ENCODE peak calls at places on chromosomes 4 and X, in six cellular contexts. W, Z, X, E, M and I are unnamed samples. For H3K4me1 and H3K36me3, the result is how much of the 10 kb centered on the place peaks cover.

GRCh38 chr4:159516556-159516955 is 413.7 kb downstream of the RAPGEF2 start:
- DNase-seq in X (no peak), Z (peak), E (no peak), M (no peak), W (no peak), I (no peak)

GRCh38 chr4:165369522-165369921 is 9.3 kb upstream of the CPE start:
- DNase-seq in E (no peak), X (no peak), W (no peak), Z (peak), M (no peak), I (no peak)

GRCh38 chrX:23883737-23884354 is 23.9 kb downstream of the APOO start:
- DNase-seq in W (no peak), M (no peak), X (peak), E (no peak), Z (peak), I (no peak)

GRCh38 chr4:112038861-112039260 is 106.4 kb upstream of the FAM241A start:
- DNase-seq in X (no peak), E (no peak), Z (peak), M (no peak), W (no peak), I (no peak)

GRCh38 chr4:144356941-144357381 is 216.4 kb upstream of the GYPA start:
- DNase-seq in W (no peak), E (no peak), Z (peak), M (no peak), X (peak), I (no peak)

GRCh38 chrX:65926095-65927019 is 113.5 kb downstream of the VSIG4 start:
- DNase-seq in E (peak), M (no peak), W (no peak), X (no peak), Z (no peak), I (no peak)

GRCh38 chrX:107117993-107118321 is 665 bp downstream of the RBM41 start:
- DNase-seq in X (no peak), W (peak), Z (peak), M (no peak), E (no peak), I (no peak)

GRCh38 chrX:104195489-104196084 is 29.3 kb downstream of the FAM199X start:
- DNase-seq in Z (peak), X (peak), M (no peak), E (no peak), W (peak), I (peak)

GRCh38 chr4:83219344-83219990 is 65.1 kb downstream of the COQ2 start:
- DNase-seq in M (no peak), Z (no peak), X (peak), W (no peak), E (peak), I (no peak)

GRCh38 chrX:110675866-110676265 is 119.8 kb downstream of the CHRDL1 start:
- DNase-seq in M (no peak), E (no peak), Z (no peak), X (no peak), W (no peak), I (no peak)

GRCh38 chr4:158484173-158484885 is 37.4 kb upstream of the RXFP1 start:
- DNase-seq in M (no peak), W (no peak), E (no peak), X (peak), Z (no peak), I (no peak)

GRCh38 chr4:182662551-182662950 is 254.6 kb downstream of the DCTD start:
- DNase-seq in E (no peak), Z (no peak), M (no peak), W (no peak), X (no peak), I (no peak)

GRCh38 chr4:16334641-16335040 is 108.4 kb upstream of the TAPT1 start:
- DNase-seq in E (no peak), M (no peak), W (no peak), Z (no peak), X (no peak), I (no peak)

GRCh38 chr4:89290727-89291126 is 16.9 kb downstream of the GPRIN3 start:
- DNase-seq in W (no peak), Z (no peak), E (peak), X (no peak), M (no peak), I (no peak)

GRCh38 chr4:157713342-157713741 is 459.5 kb downstream of the GASK1B start:
- DNase-seq in W (no peak), M (no peak), Z (no peak), X (no peak), E (no peak), I (no peak)

GRCh38 chrX:2311483-2311882 is 189.3 kb downstream of the DHRSX start:
- DNase-seq in W (peak), M (no peak), E (no peak), Z (no peak), X (no peak), I (peak)

GRCh38 chrX:3271485-3272186 is 74.8 kb downstream of the MXRA5 start:
- DNase-seq in Z (peak), X (peak), E (no peak), W (no peak), M (no peak), I (no peak)

GRCh38 chr4:45629717-45630116 is 494.1 kb downstream of the GABRG1 start:
- DNase-seq in Z (peak), W (no peak), M (no peak), X (no peak), E (no peak), I (no peak)

GRCh38 chrX:129239371-129239770 is 283.9 kb downstream of the SMARCA1 start:
- DNase-seq in W (no peak), X (no peak), M (no peak), E (no peak), Z (peak), I (no peak)

GRCh38 chr4:38387348-38387747 is 276.7 kb upstream of the KLF3 start:
- DNase-seq in W (no peak), E (no peak), X (no peak), Z (peak), M (no peak), I (no peak)

GRCh38 chr4:165489786-165490185 is 111.0 kb downstream of the CPE start:
- DNase-seq in M (no peak), X (no peak), E (no peak), Z (peak), W (no peak), I (no peak)

GRCh38 chr4:33107813-33108212 is 2387.6 kb downstream of the PCDH7 start:
- DNase-seq in X (no peak), W (no peak), E (no peak), Z (no peak), M (no peak), I (no peak)

GRCh38 chrX:123854329-123854728 is 5.5 kb upstream of the XIAP start:
- DNase-seq in W (no peak), M (no peak), E (no peak), Z (peak), X (no peak), I (no peak)

GRCh38 chrX:861335-861890 is 230.8 kb downstream of the SHOX start:
- DNase-seq in E (no peak), Z (no peak), M (no peak), W (no peak), X (no peak), I (no peak)

GRCh38 chrX:20796450-20796849 is 529.7 kb upstream of the RPS6KA3 start:
- DNase-seq in E (no peak), W (no peak), X (no peak), Z (no peak), M (no peak), I (no peak)

GRCh38 chr4:101290651-101291050 is 56.7 kb downstream of the PPP3CA start:
- DNase-seq in X (no peak), M (no peak), W (no peak), Z (no peak), E (no peak), I (no peak)
- H3K4me1 ChIP-seq in X (under half), M (under half), W (under half), Z (under half), E (under half), I (under half)

GRCh38 chrX:79084923-79085322 is 59.6 kb upstream of the GPR174 start:
- DNase-seq in M (no peak), W (no peak), E (no peak), Z (no peak), X (no peak), I (no peak)

GRCh38 chrX:79095441-79096338 is 48.8 kb upstream of the GPR174 start:
- DNase-seq in M (no peak), E (no peak), W (no peak), X (no peak), Z (no peak), I (no peak)

GRCh38 chrX:79094075-79094832 is 50.2 kb upstream of the GPR174 start:
- DNase-seq in W (no peak), M (no peak), X (no peak), E (no peak), Z (no peak), I (no peak)

GRCh38 chrX:79089897-79090584 is 54.4 kb upstream of the GPR174 start:
- DNase-seq in W (no peak), Z (no peak), X (no peak), E (no peak), M (no peak), I (no peak)
- H3K36me3 ChIP-seq in W (under half), Z (under half), X (under half), E (under half), M (under half), I (under half)

GRCh38 chr4:26788341-26788733 is 72.3 kb upstream of the STIM2 start:
- DNase-seq in E (no peak), Z (no peak), W (no peak), M (no peak), X (no peak), I (no peak)

GRCh38 chr4:26786916-26787315 is 73.7 kb upstream of the STIM2 start:
- DNase-seq in Z (no peak), M (no peak), W (no peak), E (no peak), X (no peak), I (no peak)

GRCh38 chr4:26789208-26789607 is 71.4 kb upstream of the STIM2 start:
- DNase-seq in X (no peak), W (no peak), E (no peak), M (no peak), Z (no peak), I (no peak)

GRCh38 chr4:26785766-26786165 is 74.9 kb upstream of the STIM2 start:
- DNase-seq in X (no peak), M (no peak), Z (no peak), W (no peak), E (no peak), I (peak)

GRCh38 chr4:26787461-26788340 is 72.9 kb upstream of the STIM2 start:
- DNase-seq in M (peak), W (no peak), E (no peak), Z (peak), X (no peak), I (no peak)
- H3K4me3 ChIP-seq in M (no peak), W (no peak), E (no peak), Z (no peak), X (no peak), I (no peak)

DNA sequence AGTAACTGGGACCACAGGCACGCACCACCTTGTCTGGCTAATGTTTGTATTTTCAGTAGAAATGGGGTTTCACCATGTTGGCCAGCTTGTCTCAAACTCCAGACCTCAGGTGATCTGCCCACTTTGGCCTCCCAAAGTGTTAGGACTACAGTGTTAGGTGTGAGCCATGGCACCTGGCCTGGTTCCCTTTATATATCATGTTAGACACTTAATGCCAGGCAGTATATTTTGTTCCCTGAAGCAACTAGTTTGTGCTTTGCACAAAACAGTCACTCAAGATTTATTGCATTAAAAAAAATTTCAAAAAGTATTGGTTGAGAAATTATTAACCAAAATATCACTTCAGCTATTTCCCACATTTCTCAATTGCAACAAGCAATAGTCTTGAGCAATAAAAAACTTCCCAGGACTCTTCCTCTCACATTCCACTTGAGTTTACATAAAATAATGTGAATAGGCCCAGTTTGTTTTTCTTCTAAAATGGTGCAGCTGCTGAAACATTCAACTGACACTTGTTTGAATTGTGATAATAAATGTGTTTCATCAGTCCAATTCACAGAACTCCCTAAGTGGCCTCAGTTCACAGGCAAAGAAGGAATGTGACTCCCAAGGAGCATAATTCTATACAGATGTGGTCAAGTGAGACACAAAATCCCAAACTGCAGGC is 22.7 kb downstream of the CXCL1 start:
- DNase-seq in Z (peak), E (no peak), M (no peak), X (peak), W (no peak), I (no peak)
- H3K4me1 ChIP-seq in Z (under half), E (under half), M (under half), X (under half), W (under half), I (under half)

DNA sequence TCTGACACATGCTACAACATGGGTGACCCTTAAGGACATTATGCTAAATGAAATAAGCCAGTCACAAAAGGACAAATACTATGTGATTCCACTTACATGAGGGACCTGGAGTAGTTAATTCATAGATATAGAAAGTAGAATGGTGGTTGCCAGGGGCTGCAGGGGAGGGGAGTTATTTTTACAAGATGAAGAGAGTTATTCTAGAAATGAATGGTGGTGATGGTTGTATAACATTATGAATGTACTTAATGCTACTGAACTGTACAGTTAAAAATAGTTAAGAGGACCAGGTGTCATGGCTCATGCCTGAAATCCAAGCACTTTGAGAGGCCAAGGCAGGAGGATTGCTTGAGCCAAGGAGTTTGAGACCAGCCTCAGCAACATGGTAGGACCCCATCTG is 59.5 kb upstream of the MSANTD1 start:
- DNase-seq in Z (no peak), X (no peak), W (no peak), M (no peak), E (no peak), I (no peak)
- H3K36me3 ChIP-seq in Z (under half), X (under half), W (under half), M (half or more), E (under half), I (under half)